ENCODE peak calls at places on chromosomes 3 and 15, in ten cellular contexts. B, H, M, Y, G, U, R, W, K and F are unnamed samples.

GRCh38 chr15:64599716-64600115 is 139.3 kb downstream of the ZNF609 start:
- DNase-seq in B (no peak), H (no peak), M (no peak), Y (no peak), G (no peak), U (no peak), R (no peak), W (no peak), K (no peak), F (no peak)

GRCh38 chr15:76991741-76992645 is 2.9 kb upstream of the PSTPIP1 start:
- DNase-seq in B (no peak), H (no peak), M (no peak), Y (no peak), G (no peak), U (no peak), R (no peak), W (no peak), K (no peak), F (peak)

GRCh38 chr3:181761906-181762305 is 50.2 kb downstream of the SOX2 start:
- DNase-seq in B (no peak), H (no peak), M (no peak), Y (no peak), G (no peak), U (no peak), R (no peak), W (no peak), K (no peak), F (no peak)

GRCh38 chr15:66838671-66839239 is 136.7 kb downstream of the SMAD6 start:
- DNase-seq in B (no peak), H (no peak), M (no peak), Y (no peak), G (peak), U (no peak), R (no peak), W (no peak), K (no peak), F (no peak)

GRCh38 chr3:56357266-56357665 is 111.0 kb downstream of the ERC2 start:
- DNase-seq in B (no peak), H (no peak), M (no peak), Y (no peak), G (no peak), U (no peak), R (no peak), W (no peak), K (no peak), F (no peak)

GRCh38 chr3:177055557-177056290 is 141.6 kb downstream of the TBL1XR1 start:
- DNase-seq in B (no peak), H (no peak), M (no peak), Y (no peak), G (no peak), U (no peak), R (no peak), W (no peak), K (no peak), F (no peak)

GRCh38 chr3:172454180-172454579 is 5.9 kb upstream of the GHSR start:
- DNase-seq in B (no peak), H (no peak), M (no peak), Y (no peak), G (no peak), U (no peak), R (no peak), W (no peak), K (no peak), F (no peak)

GRCh38 chr3:86967062-86967461 is 23.9 kb downstream of the VGLL3 start:
- DNase-seq in B (no peak), H (no peak), M (peak), Y (no peak), G (no peak), U (no peak), R (no peak), W (no peak), K (no peak), F (no peak)

GRCh38 chr15:70833897-70834765 is 19.8 kb downstream of the LARP6 start:
- DNase-seq in B (no peak), H (peak), M (no peak), Y (no peak), G (peak), U (no peak), R (no peak), W (peak), K (peak), F (no peak)

GRCh38 chr3:122988507-122988906 is 39.1 kb downstream of the SEMA5B start:
- DNase-seq in B (no peak), H (no peak), M (no peak), Y (no peak), G (no peak), U (no peak), R (no peak), W (no peak), K (no peak), F (no peak)

GRCh38 chr3:185280572-185281365 is 26.9 kb upstream of the EHHADH start:
- DNase-seq in B (no peak), H (peak), M (peak), Y (no peak), G (peak), U (no peak), R (no peak), W (peak), K (peak), F (no peak)

GRCh38 chr3:78314327-78314726 is 1274.4 kb downstream of the ROBO2 start:
- DNase-seq in B (no peak), H (no peak), M (no peak), Y (no peak), G (no peak), U (no peak), R (no peak), W (no peak), K (peak), F (no peak)

GRCh38 chr15:94670436-94671034 is 439.2 kb downstream of the MCTP2 start:
- DNase-seq in B (no peak), H (peak), M (peak), Y (no peak), G (peak), U (no peak), R (no peak), W (peak), K (peak), F (no peak)

GRCh38 chr3:152317956-152318355 is 49.2 kb downstream of the MBNL1 start:
- DNase-seq in B (no peak), H (peak), M (no peak), Y (no peak), G (no peak), U (no peak), R (no peak), W (no peak), K (no peak), F (no peak)

GRCh38 chr15:59904450-59904979 is 99.6 kb upstream of the FOXB1 start:
- DNase-seq in B (no peak), H (no peak), M (no peak), Y (no peak), G (no peak), U (no peak), R (no peak), W (no peak), K (no peak), F (no peak)

GRCh38 chr3:71753716-71754609 is at the start of gene GPR27:
- DNase-seq in B (no peak), H (peak), M (peak), Y (no peak), G (peak), U (no peak), R (no peak), W (no peak), K (no peak), F (peak)